ENCODE peak calls at places on chromosomes 2 and 18, in four cellular contexts. V is IMR-90, A is GM12878, C is K562. P is an unnamed sample. For H3K4me1, the result is how much of the 10 kb centered on the place peaks cover.

GRCh38 chr2:113755690-113756063 is 765 bp downstream of the SLC35F5 start:
- DNase-seq in A (peak), C (peak), V (peak), P (peak)

GRCh38 chr2:144749188-144749587 is 229.3 kb upstream of the ZEB2 start:
- DNase-seq in V (no peak), C (no peak), A (no peak), P (no peak)

GRCh38 chr18:67735506-67735905 is 219.0 kb upstream of the DSEL start:
- DNase-seq in C (no peak), A (no peak), V (no peak), P (no peak)

GRCh38 chr18:62625019-62625418 is 90.3 kb upstream of the PHLPP1 start:
- DNase-seq in A (no peak), V (no peak), C (no peak), P (no peak)

GRCh38 chr18:72672364-72673151 is 128.4 kb upstream of the CBLN2 start:
- DNase-seq in A (no peak), C (peak), V (peak), P (peak)

GRCh38 chr2:97792416-97792815 is 79.0 kb downstream of the ZAP70 start:
- DNase-seq in V (no peak), C (no peak), A (no peak), P (no peak)

GRCh38 chr2:171763602-171764001 is 76.3 kb downstream of the DYNC1I2 start:
- DNase-seq in V (no peak), C (no peak), A (no peak), P (no peak)

GRCh38 chr2:38098351-38099095 is 22.6 kb upstream of the CYP1B1 start:
- DNase-seq in V (no peak), C (no peak), A (no peak), P (no peak)

GRCh38 chr2:96315400-96316071 is 9.6 kb upstream of the ITPRIPL1 start:
- DNase-seq in A (no peak), V (peak), C (no peak), P (peak)

GRCh38 chr2:48049371-48049770 is 143.1 kb upstream of the FBXO11 start:
- DNase-seq in C (no peak), A (no peak), V (no peak), P (no peak)

GRCh38 chr2:236525416-236525997 is 44.1 kb upstream of the ACKR3 start:
- DNase-seq in C (no peak), V (no peak), A (no peak), P (no peak)

GRCh38 chr2:85893428-85894258 is 4.9 kb upstream of the ST3GAL5 start:
- DNase-seq in A (no peak), C (no peak), V (peak), P (peak)

GRCh38 chr2:127161176-127162136 is 54.5 kb upstream of the BIN1 start:
- DNase-seq in C (no peak), V (no peak), A (no peak), P (no peak)

GRCh38 chr2:46871976-46872381 is 43.6 kb downstream of the MCFD2 start:
- DNase-seq in C (no peak), A (no peak), V (no peak), P (no peak)

GRCh38 chr2:223185638-223186037 is 133.6 kb downstream of the KCNE4 start:
- DNase-seq in A (no peak), C (no peak), V (no peak), P (no peak)

GRCh38 chr2:237092920-237093781 is 7.5 kb downstream of the COPS8 start:
- DNase-seq in V (peak), C (no peak), A (no peak), P (peak)

GRCh38 chr2:23620841-23621341 is 235.9 kb downstream of the KLHL29 start:
- DNase-seq in A (no peak), C (no peak), V (peak), P (no peak)

GRCh38 chr18:31241900-31242409 is 76.0 kb upstream of the DSG1 start:
- DNase-seq in C (peak), A (no peak), V (peak), P (no peak)

GRCh38 chr2:95669441-95669994 is 77.7 kb downstream of the TRIM43 start:
- DNase-seq in C (no peak), A (no peak), V (peak), P (no peak)

GRCh38 chr2:159155315-159155714 is 131.2 kb downstream of the WDSUB1 start:
- DNase-seq in C (no peak), A (no peak), V (no peak), P (no peak)

GRCh38 chr18:24726727-24727539 is 266.5 kb downstream of the HRH4 start:
- DNase-seq in A (no peak), C (peak), V (peak), P (peak)

GRCh38 chr18:8844721-8845148 is 139.4 kb downstream of the MTCL1 start:
- DNase-seq in C (no peak), A (no peak), V (peak), P (no peak)

DNA sequence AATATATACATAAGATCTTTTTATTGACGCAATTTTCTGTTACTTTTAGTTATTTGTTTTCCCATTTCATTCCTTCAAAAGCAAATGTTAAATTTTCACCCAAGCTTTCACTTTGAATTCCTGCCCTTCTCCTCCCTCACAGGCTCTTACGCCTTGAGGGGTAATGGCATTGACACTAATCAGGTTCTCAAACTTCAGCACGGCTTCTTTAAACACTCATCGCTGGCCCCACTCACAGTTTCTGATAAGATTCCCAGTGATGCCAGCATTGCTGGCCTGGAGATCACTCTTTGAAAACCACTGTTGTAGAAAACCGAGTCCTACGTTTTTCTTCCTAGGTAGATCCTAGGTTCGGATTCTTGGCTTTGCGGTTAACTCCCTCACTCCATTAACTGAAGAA is 105.6 kb upstream of the EPB41L3 start:
- DNase-seq in A (no peak), V (no peak), C (no peak), P (no peak)
- H2AFZ ChIP-seq in A (no peak), V (no peak), C (no peak), P (no peak)

DNA sequence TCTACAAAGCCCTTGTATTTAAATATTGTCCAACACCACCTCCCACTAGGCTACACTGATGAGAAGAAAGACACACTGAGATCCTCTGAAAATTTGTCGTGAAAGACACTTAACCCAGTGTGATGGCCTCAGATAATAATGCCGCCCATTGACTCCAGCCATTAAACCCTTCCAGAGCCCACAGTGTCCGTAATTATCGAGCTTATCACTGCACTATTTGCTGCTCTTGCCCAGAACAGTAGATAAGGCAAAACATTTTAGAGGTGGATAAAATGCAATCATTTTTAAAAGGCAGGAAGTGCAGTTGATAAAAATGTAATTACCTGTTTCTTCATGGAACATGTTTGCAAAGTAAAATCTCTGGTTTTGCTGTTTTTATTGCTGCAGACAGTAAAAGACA is 121.3 kb upstream of the DDX18 start:
- DNase-seq in V (no peak), A (no peak), C (no peak), P (no peak)
- TF ChIP-seq FOS in V (no peak), A (no peak), C (no peak), P (no peak)

DNA sequence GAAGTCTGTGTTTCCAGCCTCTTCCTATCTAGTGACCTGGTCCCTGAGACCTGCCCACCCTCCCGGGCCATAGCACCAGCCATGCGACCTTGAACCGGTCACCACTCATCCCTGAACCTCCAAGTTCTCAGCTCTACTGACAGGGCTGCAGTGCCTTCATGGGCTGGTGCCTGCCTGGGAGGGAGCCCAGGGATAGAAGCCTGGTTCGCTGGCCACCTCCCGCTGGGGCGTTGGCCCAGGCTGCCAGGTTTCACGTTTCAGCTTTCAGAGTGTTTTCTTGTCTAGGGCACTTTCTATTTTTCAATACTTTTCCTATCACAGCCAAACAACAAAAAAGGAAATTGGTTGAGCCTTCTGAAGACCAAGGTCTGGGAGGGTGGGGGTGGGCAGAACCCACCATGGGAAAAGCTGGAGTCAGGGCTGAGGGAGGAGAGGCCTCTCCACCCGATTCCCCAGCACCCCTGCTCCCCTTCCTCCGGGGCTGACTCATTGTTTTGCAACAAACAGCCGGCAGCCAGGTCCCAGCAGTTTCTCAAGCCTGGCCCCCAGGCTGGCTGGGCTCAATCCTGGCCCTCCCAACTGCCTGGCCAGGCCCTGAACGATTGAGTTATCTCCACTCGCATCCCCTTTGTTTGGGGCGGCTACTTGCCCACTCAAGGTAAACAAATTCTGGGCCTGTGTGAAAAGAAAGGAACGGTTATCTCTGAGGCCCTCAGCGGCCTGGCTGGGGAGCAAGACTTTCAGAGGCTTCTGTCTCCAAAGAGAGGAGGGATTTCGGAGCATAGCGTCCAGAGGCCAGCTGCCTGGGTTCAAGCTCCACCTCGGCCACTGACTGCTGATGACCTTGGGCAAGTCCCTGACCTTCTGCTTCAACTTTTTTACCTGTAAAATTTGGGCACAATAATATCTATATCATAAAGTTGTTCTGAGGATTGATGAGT is 47.5 kb downstream of the ZFP36L2 start:
- DNase-seq in V (peak), A (no peak), C (peak), P (peak)
- H3K4me1 ChIP-seq in V (under half), A (under half), C (half or more), P (under half)

GRCh38 chr2:33599175-33599942 is at the start of gene FAM98A:
- DNase-seq in C (peak), V (peak), A (peak), P (peak)

GRCh38 chr2:33602216-33602830 is 3.2 kb upstream of the FAM98A start:
- DNase-seq in A (no peak), V (peak), C (no peak), P (no peak)

GRCh38 chr2:33598472-33599174 is 476 bp downstream of the FAM98A start:
- DNase-seq in C (peak), A (peak), V (peak), P (peak)

GRCh38 chr2:33597026-33597425 is 2.1 kb downstream of the FAM98A start:
- DNase-seq in A (no peak), C (no peak), V (no peak), P (no peak)

GRCh38 chr2:33599943-33600192 is 769 bp upstream of the FAM98A start:
- DNase-seq in C (no peak), A (no peak), V (no peak), P (no peak)
- H2AFZ ChIP-seq in C (peak), A (peak), V (peak), P (peak)

P was measured in endothelial cell of umbilical vein.